ENCODE peak calls at places on chromosomes 13 and 19, in nine cellular contexts. C, L, N, S, D, K, T, R and E are unnamed samples.

GRCh38 chr19:17248011-17248776 is 2.5 kb upstream of the NR2F6 start:
- DNase-seq in D (no peak), T (peak; percentile 73), C (no peak), R (no peak), N (no peak), S (no peak), K (peak; percentile 59), L (no peak), E (no peak)

GRCh38 chr19:29724102-29724641 is 9.1 kb upstream of the C19orf12 start:
- DNase-seq in D (peak; percentile 50), N (no peak), R (no peak), S (no peak), L (peak; percentile 36), K (no peak), T (no peak), C (peak; percentile 60), E (peak; percentile 19)

GRCh38 chr19:16325671-16326400 is 1.2 kb downstream of the KLF2 start:
- DNase-seq in R (no peak), L (peak; percentile 83), D (peak; percentile 77), S (peak; percentile 82), T (peak; percentile 46), K (peak; percentile 79), N (no peak), C (no peak), E (peak; percentile 76)

GRCh38 chr19:22286151-22286810 is at the start of gene ZNF729:
- DNase-seq in K (no peak), S (no peak), C (no peak), L (no peak), D (no peak), T (no peak), N (no peak), R (no peak), E (no peak)

GRCh38 chr19:54453921-54454780 is 5.2 kb downstream of the LENG8 start:
- DNase-seq in T (no peak), R (no peak), N (no peak), D (no peak), K (no peak), L (no peak), S (peak; percentile 51), C (no peak), E (no peak)

GRCh38 chr19:40229926-40230417 is 3.5 kb upstream of the CCNP start:
- DNase-seq in S (no peak), C (no peak), K (no peak), L (no peak), D (peak; percentile 52), N (no peak), T (no peak), R (no peak), E (no peak)

GRCh38 chr19:41325947-41326706 is 16.2 kb downstream of the CCDC97 start:
- DNase-seq in S (peak; percentile 83), R (no peak), K (peak; percentile 65), C (no peak), L (no peak), D (peak; percentile 81), N (no peak), T (peak; percentile 39), E (peak; percentile 35)

GRCh38 chr13:43933378-43933777 is 53.7 kb downstream of the LACC1 start:
- DNase-seq in S (no peak), R (no peak), D (no peak), L (no peak), K (no peak), N (no peak), T (no peak), C (no peak), E (no peak)

GRCh38 chr19:17902701-17903100 is 30.1 kb upstream of the CCDC124 start:
- DNase-seq in D (peak; percentile 43), N (no peak), R (no peak), C (peak; percentile 26), K (no peak), T (no peak), L (no peak), S (no peak), E (no peak)

GRCh38 chr13:27006519-27007161 is 165.0 kb downstream of the USP12 start:
- DNase-seq in R (no peak), T (peak; percentile 55), K (no peak), S (no peak), C (no peak), D (peak; percentile 63), N (no peak), L (no peak), E (no peak)

GRCh38 chr13:114035583-114036501 is 62.0 kb upstream of the C13orf46 start:
- DNase-seq in D (peak; percentile 69), L (no peak), S (peak; percentile 76), N (no peak), R (no peak), K (no peak), C (no peak), T (no peak), E (no peak)

GRCh38 chr13:27496006-27496405 is 45.6 kb upstream of the MTIF3 start:
- DNase-seq in D (no peak), T (no peak), L (no peak), S (no peak), N (no peak), R (no peak), K (no peak), C (no peak), E (no peak)

GRCh38 chr13:105642511-105642958 is 892.9 kb downstream of the EFNB2 start:
- DNase-seq in C (no peak), L (no peak), S (no peak), R (no peak), N (no peak), T (no peak), K (no peak), D (no peak), E (no peak)

GRCh38 chr13:93268327-93269028 is 41.9 kb downstream of the GPC6 start:
- DNase-seq in K (no peak), N (no peak), C (no peak), R (no peak), L (no peak), S (no peak), T (no peak), D (no peak), E (no peak)

GRCh38 chr13:43797869-43798268 is 11.1 kb upstream of the ENOX1 start:
- DNase-seq in N (no peak), L (no peak), C (no peak), T (no peak), S (no peak), R (no peak), K (no peak), D (peak; percentile 32), E (no peak)

GRCh38 chr13:112462408-112462807 is 86.3 kb downstream of the SPACA7 start:
- DNase-seq in C (no peak), L (no peak), T (no peak), D (no peak), S (no peak), N (no peak), K (no peak), R (no peak), E (no peak)

GRCh38 chr13:52599853-52600603 is 42.2 kb upstream of the HNRNPA1L2 start:
- DNase-seq in S (peak; percentile 78), T (peak; percentile 24), K (peak; percentile 70), D (peak; percentile 67), R (no peak), L (no peak), N (no peak), C (no peak), E (no peak)
- H3K9me3 ChIP-seq in S (no peaks in the 10 kb centered on the region), T (no peaks in the 10 kb centered on the region), K (no peaks in the 10 kb centered on the region), D (no peaks in the 10 kb centered on the region), R (no peaks in the 10 kb centered on the region), L (no peaks in the 10 kb centered on the region), N (no peaks in the 10 kb centered on the region), C (no peaks in the 10 kb centered on the region), E (no peaks in the 10 kb centered on the region)

DNA sequence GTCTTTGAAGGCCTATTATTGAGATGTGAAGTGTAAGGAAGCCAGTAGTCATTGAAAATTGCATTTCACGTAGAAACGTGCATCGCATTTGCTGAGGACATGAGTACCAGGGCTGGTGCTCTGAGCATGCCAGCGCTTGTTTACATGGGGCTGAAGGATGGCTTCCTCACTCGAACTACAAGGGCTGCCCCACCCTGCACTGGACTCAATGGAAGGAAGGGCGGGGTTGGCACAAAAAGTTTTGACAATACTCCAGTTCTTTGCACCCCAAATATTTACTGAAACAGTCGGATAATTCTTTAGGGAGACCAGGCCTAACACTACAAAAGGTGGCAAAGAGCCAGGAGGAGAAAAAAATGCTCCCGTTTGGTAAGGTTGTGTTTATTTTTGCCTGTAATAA is 28.9 kb upstream of the MED4 start:
- DNase-seq in R (no peak), N (no peak), K (no peak), S (no peak), C (no peak), L (no peak), D (no peak), T (peak; percentile 10), E (no peak)
- H3K27ac ChIP-seq in R (peak overlapping the region; percentile 83), N (peak overlapping the region; percentile 80), K (no peak overlapping the region), S (peak overlapping the region; percentile 12), C (no peak overlapping the region), L (no peak overlapping the region), D (no peak overlapping the region), T (peak overlapping the region; percentile 69), E (no peak overlapping the region)

GRCh38 chr13:33512880-33513554 is 227.5 kb upstream of the STARD13 start:
- DNase-seq in L (no peak), T (no peak), D (peak; percentile 30), R (no peak), N (no peak), S (no peak), K (no peak), C (no peak), E (no peak)

GRCh38 chr13:33510350-33510749 is 224.8 kb upstream of the STARD13 start:
- DNase-seq in N (no peak), T (no peak), C (no peak), D (peak; percentile 34), K (no peak), R (no peak), S (no peak), L (no peak), E (no peak)

GRCh38 chr13:33509642-33510229 is 224.2 kb upstream of the STARD13 start:
- DNase-seq in L (no peak), C (no peak), S (peak; percentile 70), T (no peak), R (no peak), K (no peak), D (peak; percentile 78), N (peak; percentile 47), E (no peak)

GRCh38 chr13:33508060-33508459 is 222.5 kb upstream of the STARD13 start:
- DNase-seq in R (no peak), D (no peak), C (no peak), S (no peak), K (no peak), T (no peak), N (no peak), L (no peak), E (no peak)
- H3K9me3 ChIP-seq in R (no peaks in the 10 kb centered on the region), D (no peaks in the 10 kb centered on the region), C (no peaks in the 10 kb centered on the region), S (no peaks in the 10 kb centered on the region), K (no peaks in the 10 kb centered on the region), T (no peaks in the 10 kb centered on the region), N (no peaks in the 10 kb centered on the region), L (no peaks in the 10 kb centered on the region), E (no peaks in the 10 kb centered on the region)

DNA sequence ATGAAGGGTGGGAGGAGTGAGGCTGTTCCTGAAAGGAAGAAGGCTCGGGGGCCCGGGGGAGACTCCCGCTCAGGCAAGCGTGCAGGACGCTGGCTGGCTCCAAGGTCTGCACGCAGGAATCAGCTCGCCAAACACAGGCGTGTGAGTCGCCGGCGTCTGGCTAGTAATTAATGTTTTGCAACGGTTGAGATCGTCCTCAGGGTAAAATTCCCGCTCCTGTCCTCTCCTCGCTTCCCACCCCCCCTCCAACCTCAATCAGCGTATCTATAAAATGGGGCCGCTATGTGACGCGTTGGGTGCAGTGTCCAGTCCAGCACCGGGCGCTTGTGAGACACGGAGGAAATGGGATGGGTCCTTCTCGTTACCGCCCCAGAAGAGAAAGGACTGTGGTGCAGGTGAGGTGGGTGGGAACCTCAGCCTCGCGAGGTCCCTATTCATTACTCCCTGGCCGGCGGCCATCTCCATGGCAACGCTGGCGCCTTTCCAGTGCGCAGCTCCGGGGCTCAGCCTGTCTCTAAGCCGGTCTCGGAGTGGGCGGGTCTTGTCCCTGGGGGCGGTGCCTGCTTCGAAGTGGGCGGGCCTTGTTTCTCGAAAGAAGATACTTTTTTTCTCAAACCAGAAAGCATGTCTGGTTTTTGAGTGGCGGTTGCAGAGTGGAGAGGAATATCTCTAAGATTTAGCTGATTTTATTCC is 6.5 kb upstream of the ZNF579 start:
- DNase-seq in T (peak; percentile 96), C (peak; percentile 90), L (peak; percentile 90), S (peak; percentile 99), K (peak; percentile 98), D (peak; percentile 91), R (peak; percentile 68), N (peak; percentile 77), E (peak; percentile 96)
- H3K27ac ChIP-seq in T (peak overlapping the region; percentile 57), C (no peak overlapping the region), L (peak overlapping the region; percentile 32), S (peak overlapping the region; percentile 66), K (no peak overlapping the region), D (no peak overlapping the region), R (no peak overlapping the region), N (no peak overlapping the region), E (no peak overlapping the region)